ENCODE peak calls at places on chromosomes 7 and 10, in seven cellular contexts. One of them, this sample, is unnamed.

GRCh38 chr10:131724891-131725735 is 175.7 kb upstream of the PPP2R2D start:
- DNase-seq in HTR-8/SVneo: no peak
- DNase-seq in OCI-LY7: no peak
- DNase-seq in bronchial epithelial cell: no peak
- DNase-seq in heart left ventricle: no peak
- DNase-seq in Daoy: no peak
- DNase-seq in stimulated activated CD4-positive, alpha-beta T cell treated with anti-CD3 and anti-CD28 coated beads, Interleukin-15, amount 100 ng/mL, for 24 hours: no peak
- DNase-seq in this sample: no peak

GRCh38 chr7:1558841-1559625 is 3.0 kb upstream of the TMEM184A start:
- DNase-seq in HTR-8/SVneo: no peak
- DNase-seq in OCI-LY7: no peak
- DNase-seq in bronchial epithelial cell: no peak
- DNase-seq in heart left ventricle: peak
- DNase-seq in Daoy: no peak
- DNase-seq in stimulated activated CD4-positive, alpha-beta T cell treated with anti-CD3 and anti-CD28 coated beads, Interleukin-15, amount 100 ng/mL, for 24 hours: no peak
- DNase-seq in this sample: no peak

GRCh38 chr7:29496355-29497020 is 67.1 kb upstream of the PRR15 start:
- DNase-seq in HTR-8/SVneo: no peak
- DNase-seq in OCI-LY7: no peak
- DNase-seq in bronchial epithelial cell: no peak
- DNase-seq in heart left ventricle: no peak
- DNase-seq in Daoy: no peak
- DNase-seq in stimulated activated CD4-positive, alpha-beta T cell treated with anti-CD3 and anti-CD28 coated beads, Interleukin-15, amount 100 ng/mL, for 24 hours: no peak
- DNase-seq in this sample: no peak

GRCh38 chr7:115145512-115145911 is 223.6 kb downstream of the MDFIC start:
- DNase-seq in HTR-8/SVneo: no peak
- DNase-seq in OCI-LY7: no peak
- DNase-seq in bronchial epithelial cell: peak
- DNase-seq in heart left ventricle: no peak
- DNase-seq in Daoy: no peak
- DNase-seq in stimulated activated CD4-positive, alpha-beta T cell treated with anti-CD3 and anti-CD28 coated beads, Interleukin-15, amount 100 ng/mL, for 24 hours: no peak
- DNase-seq in this sample: peak

GRCh38 chr10:31034041-31034918 is 2.6 kb upstream of the ZNF438 start:
- DNase-seq in HTR-8/SVneo: no peak
- DNase-seq in OCI-LY7: no peak
- DNase-seq in bronchial epithelial cell: peak
- DNase-seq in heart left ventricle: no peak
- DNase-seq in Daoy: peak
- DNase-seq in stimulated activated CD4-positive, alpha-beta T cell treated with anti-CD3 and anti-CD28 coated beads, Interleukin-15, amount 100 ng/mL, for 24 hours: no peak
- DNase-seq in this sample: no peak

GRCh38 chr7:78178319-78178718 is 379.7 kb downstream of the PHTF2 start:
- DNase-seq in HTR-8/SVneo: no peak
- DNase-seq in OCI-LY7: no peak
- DNase-seq in bronchial epithelial cell: no peak
- DNase-seq in heart left ventricle: no peak
- DNase-seq in Daoy: no peak
- DNase-seq in stimulated activated CD4-positive, alpha-beta T cell treated with anti-CD3 and anti-CD28 coated beads, Interleukin-15, amount 100 ng/mL, for 24 hours: no peak
- DNase-seq in this sample: no peak

GRCh38 chr7:152126741-152127140 is 101.3 kb downstream of the GALNT11 start:
- DNase-seq in HTR-8/SVneo: no peak
- DNase-seq in OCI-LY7: no peak
- DNase-seq in bronchial epithelial cell: no peak
- DNase-seq in heart left ventricle: no peak
- DNase-seq in Daoy: no peak
- DNase-seq in stimulated activated CD4-positive, alpha-beta T cell treated with anti-CD3 and anti-CD28 coated beads, Interleukin-15, amount 100 ng/mL, for 24 hours: no peak
- DNase-seq in this sample: no peak

GRCh38 chr10:29157321-29157720 is 131.5 kb upstream of the LYZL1 start:
- DNase-seq in HTR-8/SVneo: no peak
- DNase-seq in OCI-LY7: no peak
- DNase-seq in bronchial epithelial cell: no peak
- DNase-seq in heart left ventricle: no peak
- DNase-seq in Daoy: no peak
- DNase-seq in stimulated activated CD4-positive, alpha-beta T cell treated with anti-CD3 and anti-CD28 coated beads, Interleukin-15, amount 100 ng/mL, for 24 hours: no peak
- DNase-seq in this sample: no peak

GRCh38 chr7:93949468-93949867 is 27.9 kb downstream of the GNG11 start:
- DNase-seq in HTR-8/SVneo: peak
- DNase-seq in OCI-LY7: no peak
- DNase-seq in bronchial epithelial cell: peak
- DNase-seq in heart left ventricle: no peak
- DNase-seq in Daoy: peak
- DNase-seq in stimulated activated CD4-positive, alpha-beta T cell treated with anti-CD3 and anti-CD28 coated beads, Interleukin-15, amount 100 ng/mL, for 24 hours: no peak
- DNase-seq in this sample: no peak

GRCh38 chr7:23544913-23545354 is 13.2 kb upstream of the TRA2A start:
- DNase-seq in HTR-8/SVneo: no peak
- DNase-seq in OCI-LY7: peak
- DNase-seq in bronchial epithelial cell: peak
- DNase-seq in heart left ventricle: no peak
- DNase-seq in Daoy: peak
- DNase-seq in stimulated activated CD4-positive, alpha-beta T cell treated with anti-CD3 and anti-CD28 coated beads, Interleukin-15, amount 100 ng/mL, for 24 hours: no peak
- DNase-seq in this sample: peak

GRCh38 chr7:69749358-69749757 is 151.1 kb downstream of the AUTS2 start:
- DNase-seq in HTR-8/SVneo: no peak
- DNase-seq in OCI-LY7: no peak
- DNase-seq in bronchial epithelial cell: no peak
- DNase-seq in heart left ventricle: no peak
- DNase-seq in Daoy: no peak
- DNase-seq in stimulated activated CD4-positive, alpha-beta T cell treated with anti-CD3 and anti-CD28 coated beads, Interleukin-15, amount 100 ng/mL, for 24 hours: no peak
- DNase-seq in this sample: no peak

GRCh38 chr7:65798111-65799075 is 74.5 kb upstream of the VKORC1L1 start:
- DNase-seq in HTR-8/SVneo: no peak
- DNase-seq in OCI-LY7: peak
- DNase-seq in bronchial epithelial cell: peak
- DNase-seq in heart left ventricle: no peak
- DNase-seq in Daoy: peak
- DNase-seq in stimulated activated CD4-positive, alpha-beta T cell treated with anti-CD3 and anti-CD28 coated beads, Interleukin-15, amount 100 ng/mL, for 24 hours: no peak
- DNase-seq in this sample: peak

GRCh38 chr7:107009846-107010203 is 34.7 kb upstream of the PRKAR2B start:
- DNase-seq in HTR-8/SVneo: no peak
- DNase-seq in OCI-LY7: no peak
- DNase-seq in bronchial epithelial cell: no peak
- DNase-seq in heart left ventricle: no peak
- DNase-seq in Daoy: no peak
- DNase-seq in stimulated activated CD4-positive, alpha-beta T cell treated with anti-CD3 and anti-CD28 coated beads, Interleukin-15, amount 100 ng/mL, for 24 hours: no peak
- DNase-seq in this sample: no peak

GRCh38 chr10:26468291-26468690 is 30.1 kb downstream of the APBB1IP start:
- DNase-seq in HTR-8/SVneo: no peak
- DNase-seq in OCI-LY7: no peak
- DNase-seq in bronchial epithelial cell: peak
- DNase-seq in heart left ventricle: no peak
- DNase-seq in Daoy: no peak
- DNase-seq in stimulated activated CD4-positive, alpha-beta T cell treated with anti-CD3 and anti-CD28 coated beads, Interleukin-15, amount 100 ng/mL, for 24 hours: no peak
- DNase-seq in this sample: no peak

GRCh38 chr10:68576118-68576517 is 16.0 kb downstream of the TET1 start:
- DNase-seq in HTR-8/SVneo: no peak
- DNase-seq in OCI-LY7: no peak
- DNase-seq in bronchial epithelial cell: no peak
- DNase-seq in heart left ventricle: no peak
- DNase-seq in Daoy: no peak
- DNase-seq in stimulated activated CD4-positive, alpha-beta T cell treated with anti-CD3 and anti-CD28 coated beads, Interleukin-15, amount 100 ng/mL, for 24 hours: no peak
- DNase-seq in this sample: no peak

This sample was measured in GM12865.